ENCODE peak calls at places on chromosome 9, in nine cellular contexts. Y is CD4-positive, alpha-beta T cell; F is AG04450; J is kidney; K is transverse colon; O is lung; X is GM23338; M is psoas muscle; A is uterus. H is an unnamed sample.

GRCh38 chr9:35367451-35367850 is 122.5 kb upstream of the RUSC2 start:
- DNase-seq in Y (no peak), K (no peak), X (no peak), J (no peak), O (no peak), A (no peak), M (no peak), F (peak), H (no peak)

GRCh38 chr9:959914-960313 is 16.5 kb upstream of the DMRT3 start:
- DNase-seq in M (no peak), O (no peak), J (no peak), K (no peak), X (no peak), F (no peak), A (no peak), Y (no peak), H (no peak)

GRCh38 chr9:101201626-101202025 is 173.1 kb downstream of the PLPPR1 start:
- DNase-seq in A (no peak), X (no peak), M (no peak), K (no peak), Y (no peak), O (no peak), F (no peak), J (no peak), H (no peak)

GRCh38 chr9:89916001-89916635 is 311.3 kb downstream of the GADD45G start:
- DNase-seq in M (no peak), O (no peak), F (no peak), J (no peak), Y (no peak), K (no peak), A (no peak), X (peak), H (no peak)

GRCh38 chr9:34992376-34992951 is 2.9 kb downstream of the DNAJB5 start:
- DNase-seq in F (peak), Y (no peak), J (peak), O (no peak), A (peak), X (no peak), K (peak), M (peak), H (no peak)

GRCh38 chr9:76887951-76888350 is 18.0 kb downstream of the PRUNE2 start:
- DNase-seq in K (no peak), F (no peak), A (no peak), M (no peak), Y (no peak), J (no peak), X (peak), O (no peak), H (no peak)

GRCh38 chr9:135463140-135463539 is 16.4 kb upstream of the PPP1R26 start:
- DNase-seq in Y (no peak), F (no peak), A (no peak), M (no peak), J (no peak), X (no peak), O (no peak), K (no peak), H (no peak)

GRCh38 chr9:33719581-33720374 is 75.6 kb upstream of the PRSS3 start:
- DNase-seq in J (no peak), X (peak), M (peak), A (no peak), Y (peak), F (no peak), K (no peak), O (no peak), H (no peak)

GRCh38 chr9:109134167-109134578 is 14.4 kb upstream of the TMEM245 start:
- DNase-seq in F (no peak), A (no peak), Y (no peak), O (no peak), J (no peak), M (no peak), K (no peak), X (no peak), H (no peak)

GRCh38 chr9:117340422-117340821 is 74.4 kb downstream of the ASTN2 start:
- DNase-seq in M (no peak), A (no peak), F (no peak), X (no peak), K (no peak), J (no peak), Y (no peak), O (no peak), H (no peak)

GRCh38 chr9:118522093-118523028 is 818.2 kb downstream of the TLR4 start:
- DNase-seq in J (peak), Y (no peak), K (peak), F (no peak), A (no peak), O (no peak), X (peak), M (no peak), H (no peak)

GRCh38 chr9:69582544-69583297 is 89.5 kb downstream of the APBA1 start:
- DNase-seq in Y (no peak), O (no peak), K (no peak), X (peak), M (no peak), F (no peak), A (no peak), J (no peak), H (no peak)

GRCh38 chr9:98971168-98971914 is 27.6 kb downstream of the COL15A1 start:
- DNase-seq in O (no peak), K (no peak), X (no peak), A (no peak), F (peak), J (no peak), M (no peak), Y (no peak), H (peak)

GRCh38 chr9:120886490-120886967 is 9.5 kb upstream of the PHF19 start:
- DNase-seq in J (no peak), F (no peak), M (peak), X (no peak), A (peak), Y (no peak), K (no peak), O (no peak), H (no peak)

GRCh38 chr9:110089681-110090370 is 118.1 kb downstream of the C9orf152 start:
- DNase-seq in J (no peak), K (peak), O (no peak), A (no peak), X (no peak), F (no peak), Y (no peak), M (no peak), H (no peak)

GRCh38 chr9:86866739-86867138 is 80.6 kb downstream of the GAS1 start:
- DNase-seq in F (no peak), X (no peak), K (no peak), M (no peak), Y (no peak), J (no peak), A (no peak), O (no peak), H (no peak)

GRCh38 chr9:134962065-134962997 is 44.6 kb upstream of the FCN1 start:
- DNase-seq in J (no peak), Y (no peak), F (no peak), O (no peak), A (no peak), M (peak), X (no peak), K (no peak), H (no peak)

GRCh38 chr9:13805566-13805965 is 508.4 kb downstream of the NFIB start:
- DNase-seq in X (no peak), K (no peak), A (no peak), Y (no peak), J (no peak), O (no peak), M (no peak), F (no peak), H (no peak)

GRCh38 chr9:137296214-137297059 is 5.6 kb downstream of the NRARP start:
- DNase-seq in Y (no peak), M (no peak), K (peak), A (no peak), O (no peak), F (no peak), J (no peak), X (no peak), H (no peak)

GRCh38 chr9:88691811-88692210 is 156.8 kb downstream of the NXNL2 start:
- DNase-seq in K (no peak), F (peak), M (no peak), A (no peak), X (no peak), O (no peak), J (no peak), Y (no peak), H (no peak)

GRCh38 chr9:100160021-100160420 is 61.0 kb downstream of the INVS start:
- DNase-seq in J (no peak), M (no peak), X (no peak), Y (no peak), A (no peak), K (no peak), O (no peak), F (no peak), H (no peak)

GRCh38 chr9:25716220-25716872 is 38.1 kb upstream of the TUSC1 start:
- DNase-seq in K (peak), O (no peak), A (no peak), X (peak), J (no peak), M (no peak), Y (no peak), F (peak), H (no peak)

GRCh38 chr9:134025606-134026541 is 593 bp downstream of the BRD3OS start:
- DNase-seq in J (no peak), A (peak), O (peak), X (peak), M (peak), K (peak), Y (peak), F (no peak), H (no peak)

GRCh38 chr9:20562051-20562450 is 60.2 kb downstream of the MLLT3 start:
- DNase-seq in Y (no peak), A (no peak), X (no peak), K (no peak), F (no peak), O (no peak), J (no peak), M (no peak), H (no peak)

GRCh38 chr9:13728121-13728520 is 448.6 kb upstream of the MPDZ start:
- DNase-seq in A (peak), J (no peak), K (no peak), Y (no peak), F (no peak), O (no peak), X (no peak), M (peak), H (no peak)

GRCh38 chr9:108015690-108016089 is 526.1 kb upstream of the KLF4 start:
- DNase-seq in O (no peak), A (no peak), M (no peak), Y (no peak), K (no peak), X (no peak), F (no peak), J (no peak), H (no peak)

GRCh38 chr9:33374634-33375237 is 27.6 kb downstream of the AQP7 start:
- DNase-seq in Y (peak), O (peak), M (peak), J (no peak), F (peak), A (peak), X (peak), K (peak), H (peak)

GRCh38 chr9:127712851-127713250 is 2.6 kb downstream of the PTRH1 start:
- DNase-seq in F (no peak), K (no peak), M (no peak), A (no peak), Y (no peak), O (no peak), X (no peak), J (no peak), H (no peak)

GRCh38 chr9:3138236-3139229 is 294.6 kb upstream of the PUM3 start:
- DNase-seq in F (no peak), K (no peak), A (no peak), M (no peak), J (no peak), X (no peak), Y (no peak), O (no peak), H (no peak)

GRCh38 chr9:125932012-125932411 is 184.8 kb downstream of the PBX3 start:
- DNase-seq in M (no peak), O (peak), X (no peak), A (peak), Y (no peak), J (no peak), K (peak), F (peak), H (peak)
- H3K27ac ChIP-seq in M (no peak), O (no peak), X (peak), A (no peak), Y (no peak), J (no peak), K (peak), F (no peak), H (no peak)

GRCh38 chr9:93860694-93861658 is 94.2 kb downstream of the BARX1 start:
- DNase-seq in X (peak), J (peak), K (no peak), M (no peak), O (no peak), Y (no peak), F (no peak), A (no peak), H (no peak)

GRCh38 chr9:93864029-93864428 is 91.1 kb downstream of the BARX1 start:
- DNase-seq in Y (no peak), K (no peak), X (peak), O (no peak), A (no peak), M (no peak), J (no peak), F (no peak), H (no peak)

GRCh38 chr9:93864840-93865239 is 90.3 kb downstream of the BARX1 start:
- DNase-seq in M (no peak), K (no peak), J (peak), O (no peak), Y (no peak), X (no peak), A (no peak), F (no peak), H (no peak)

GRCh38 chr9:93861736-93862358 is 93.3 kb downstream of the BARX1 start:
- DNase-seq in A (no peak), X (peak), F (no peak), O (no peak), M (no peak), Y (no peak), K (no peak), J (no peak), H (no peak)

DNA sequence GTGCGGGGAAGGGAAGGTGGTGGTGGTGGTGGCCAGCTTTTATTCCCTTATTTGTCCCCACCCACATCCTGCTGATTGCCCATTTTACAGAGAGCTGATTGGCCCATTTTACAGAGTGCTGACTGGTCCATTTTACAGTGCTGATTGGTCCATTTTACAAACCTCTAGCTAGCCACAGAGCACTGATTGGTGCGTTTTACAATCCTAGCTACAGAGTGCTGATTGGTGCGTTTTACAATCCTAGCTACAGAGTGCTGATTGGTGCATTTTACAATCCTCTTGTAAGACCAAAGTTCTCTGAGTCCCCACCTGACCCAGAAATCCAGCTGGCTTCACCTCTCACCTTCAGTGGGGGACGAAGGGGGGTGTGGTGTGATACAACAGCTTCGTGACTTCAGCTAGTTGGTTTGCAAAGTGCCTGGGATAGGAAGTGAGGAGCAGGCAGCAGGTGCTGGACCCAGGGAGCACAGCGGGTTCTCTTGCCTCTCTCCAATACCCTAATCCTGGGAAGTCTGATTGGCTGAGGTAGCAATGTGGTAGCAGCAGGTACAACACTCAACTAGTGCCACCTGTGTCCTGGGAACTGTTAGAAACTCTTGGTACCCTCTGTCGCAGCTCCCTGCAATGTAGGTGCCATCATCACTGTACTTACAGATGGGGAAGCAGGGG is 92.1 kb downstream of the BARX1 start:
- DNase-seq in A (no peak), O (no peak), X (no peak), J (no peak), M (no peak), F (no peak), K (no peak), Y (no peak), H (no peak)
- TF ChIP-seq CTCF in A (no peak), O (no peak), X (no peak), J (no peak), M (no peak), F (no peak), K (no peak), Y (no peak), H (no peak)

GRCh38 chr9:84699897-84700395 is 30.4 kb downstream of the NTRK2 start:
- DNase-seq in O (no peak), J (no peak), X (no peak), Y (no peak), M (no peak), K (no peak), A (no peak), F (no peak), H (no peak)

GRCh38 chr9:84694248-84694647 is 24.7 kb downstream of the NTRK2 start:
- DNase-seq in Y (no peak), J (no peak), X (peak), A (no peak), K (no peak), O (no peak), M (no peak), F (no peak), H (no peak)

GRCh38 chr9:84697494-84698114 is 28.1 kb downstream of the NTRK2 start:
- DNase-seq in X (peak), K (peak), A (peak), O (peak), J (peak), Y (peak), M (peak), F (no peak), H (peak)

GRCh38 chr9:84701801-84702200 is 32.3 kb downstream of the NTRK2 start:
- DNase-seq in K (no peak), X (no peak), O (no peak), F (no peak), J (no peak), A (no peak), Y (no peak), M (no peak), H (no peak)

GRCh38 chr9:84697042-84697441 is 27.5 kb downstream of the NTRK2 start:
- DNase-seq in F (no peak), Y (no peak), X (no peak), O (no peak), A (no peak), M (no peak), J (no peak), K (no peak), H (no peak)
- H3K27ac ChIP-seq in F (no peak), Y (no peak), X (no peak), O (no peak), A (no peak), M (no peak), J (no peak), K (no peak), H (peak)

GRCh38 chr9:94983552-94983951 is 257.1 kb downstream of the AOPEP start:
- DNase-seq in F (no peak), J (no peak), X (no peak), A (no peak), K (peak), M (no peak), Y (no peak), O (no peak), H (no peak)

GRCh38 chr9:94982211-94982610 is 255.7 kb downstream of the AOPEP start:
- DNase-seq in J (no peak), A (no peak), M (no peak), F (no peak), Y (no peak), X (no peak), O (no peak), K (no peak), H (no peak)

GRCh38 chr9:94981661-94982060 is 255.2 kb downstream of the AOPEP start:
- DNase-seq in J (no peak), K (no peak), A (no peak), Y (no peak), F (no peak), X (no peak), O (no peak), M (no peak), H (no peak)

GRCh38 chr9:94979904-94980507 is 253.5 kb downstream of the AOPEP start:
- DNase-seq in K (no peak), O (no peak), X (no peak), J (no peak), A (no peak), F (no peak), Y (no peak), M (no peak), H (no peak)

GRCh38 chr9:94980947-94981632 is 254.6 kb downstream of the AOPEP start:
- DNase-seq in J (no peak), O (no peak), Y (no peak), K (no peak), A (no peak), F (no peak), X (peak), M (no peak), H (no peak)
- TF ChIP-seq CTCF in J (no peak), O (no peak), Y (no peak), K (no peak), A (no peak), F (no peak), X (no peak), M (no peak), H (no peak)

GRCh38 chr9:113926211-113926610 is 50.1 kb downstream of the ZNF618 start:
- DNase-seq in A (no peak), Y (no peak), F (no peak), O (no peak), M (no peak), K (no peak), X (no peak), J (no peak), H (no peak)

GRCh38 chr9:113927277-113927676 is 51.2 kb downstream of the ZNF618 start:
- DNase-seq in M (no peak), F (no peak), X (peak), O (no peak), A (no peak), J (no peak), K (no peak), Y (no peak), H (no peak)

GRCh38 chr9:113930384-113930783 is 54.3 kb downstream of the ZNF618 start:
- DNase-seq in Y (no peak), M (no peak), K (no peak), A (no peak), X (no peak), O (peak), J (no peak), F (no peak), H (no peak)

GRCh38 chr9:113929634-113930092 is 53.6 kb downstream of the ZNF618 start:
- DNase-seq in J (no peak), Y (no peak), O (no peak), X (no peak), M (no peak), K (no peak), A (no peak), F (no peak), H (no peak)

GRCh38 chr9:113928269-113928668 is 52.2 kb downstream of the ZNF618 start:
- DNase-seq in X (no peak), F (no peak), M (no peak), J (no peak), O (no peak), K (no peak), Y (no peak), A (no peak), H (no peak)
- H3K27ac ChIP-seq in X (no peak), F (no peak), M (no peak), J (no peak), O (no peak), K (no peak), Y (no peak), A (no peak), H (no peak)

GRCh38 chr9:32334112-32334511 is 50.3 kb upstream of the ACO1 start:
- DNase-seq in X (no peak), M (no peak), F (no peak), Y (no peak), J (no peak), A (no peak), K (no peak), O (no peak), H (no peak)
- TF ChIP-seq CTCF in X (no peak), M (no peak), F (no peak), Y (no peak), J (no peak), A (no peak), K (no peak), O (no peak), H (no peak)

GRCh38 chr9:129889936-129890717 is 54.9 kb downstream of the USP20 start:
- DNase-seq in Y (peak), K (peak), J (no peak), M (no peak), O (no peak), X (peak), F (no peak), A (no peak), H (no peak)
- H3K27ac ChIP-seq in Y (peak), K (peak), J (no peak), M (no peak), O (no peak), X (peak), F (no peak), A (peak), H (peak)

GRCh38 chr9:97501177-97501971 is at the start of gene TMOD1:
- DNase-seq in X (peak), A (peak), F (no peak), M (peak), J (peak), O (peak), K (peak), Y (peak), H (peak)
- TF ChIP-seq CTCF in X (no peak), A (peak), F (no peak), M (peak), J (no peak), O (no peak), K (no peak), Y (no peak), H (peak)

GRCh38 chr9:21871256-21871975 is 69.0 kb downstream of the MTAP start:
- DNase-seq in A (no peak), O (no peak), Y (no peak), F (no peak), X (no peak), K (no peak), J (no peak), M (no peak), H (no peak)
- H3K27ac ChIP-seq in A (no peak), O (no peak), Y (no peak), F (no peak), X (no peak), K (no peak), J (no peak), M (no peak), H (no peak)